ENCODE peak calls at places on chromosomes 4 and X, in ten cellular contexts. N, S, Q, D, V, J, T, H, Y and G are unnamed samples.

GRCh38 chr4:19329077-19329476 is 922.6 kb upstream of the SLIT2 start:
- DNase-seq in N (no peak), S (no peak), Q (no peak), D (no peak), V (no peak), J (no peak), T (no peak), H (no peak), Y (peak), G (no peak)

GRCh38 chr4:89069481-89069880 is 12.5 kb upstream of the FAM13A start:
- DNase-seq in N (no peak), S (no peak), Q (no peak), D (no peak), V (no peak), J (no peak), T (no peak), H (no peak), Y (no peak), G (no peak)

GRCh38 chr4:8290701-8290970 is 21.1 kb downstream of the HTRA3 start:
- DNase-seq in N (peak), S (no peak), Q (no peak), D (no peak), V (no peak), J (no peak), T (no peak), H (no peak), Y (no peak), G (no peak)

GRCh38 chrX:63488546-63489373 is 137.6 kb upstream of the SPIN4 start:
- DNase-seq in N (no peak), S (no peak), Q (no peak), D (no peak), V (no peak), J (no peak), T (no peak), H (no peak), Y (no peak), G (no peak)

GRCh38 chr4:177185151-177185550 is 124.5 kb upstream of the NEIL3 start:
- DNase-seq in N (no peak), S (no peak), Q (no peak), D (peak), V (no peak), J (no peak), T (no peak), H (no peak), Y (peak), G (no peak)

GRCh38 chr4:150082241-150082640 is 4.0 kb downstream of the DCLK2 start:
- DNase-seq in N (no peak), S (no peak), Q (peak), D (no peak), V (no peak), J (no peak), T (peak), H (no peak), Y (no peak), G (no peak)

GRCh38 chr4:67883902-67884301 is at the start of gene TMPRSS11D:
- DNase-seq in N (no peak), S (no peak), Q (no peak), D (no peak), V (no peak), J (no peak), T (no peak), H (no peak), Y (no peak), G (no peak)

GRCh38 chr4:17623451-17624001 is 9.1 kb downstream of the MED28 start:
- DNase-seq in N (no peak), S (no peak), Q (no peak), D (no peak), V (no peak), J (no peak), T (no peak), H (peak), Y (no peak), G (no peak)

GRCh38 chrX:68196939-68197791 is 236.1 kb downstream of the OPHN1 start:
- DNase-seq in N (no peak), S (peak), Q (peak), D (peak), V (peak), J (no peak), T (no peak), H (no peak), Y (peak), G (peak)

GRCh38 chrX:44949125-44949524 is 76.1 kb downstream of the KDM6A start:
- DNase-seq in N (no peak), S (no peak), Q (no peak), D (no peak), V (no peak), J (no peak), T (no peak), H (no peak), Y (no peak), G (no peak)

GRCh38 chrX:5823861-5824260 is 404.8 kb downstream of the NLGN4X start:
- DNase-seq in N (no peak), S (no peak), Q (no peak), D (no peak), V (no peak), J (no peak), T (no peak), H (no peak), Y (no peak), G (no peak)

GRCh38 chrX:154396948-154397887 is 959 bp upstream of the RPL10 start:
- DNase-seq in N (peak), S (no peak), Q (peak), D (peak), V (peak), J (no peak), T (peak), H (peak), Y (peak), G (peak)

GRCh38 chr4:94454405-94454804 is 2.7 kb downstream of the PDLIM5 start:
- DNase-seq in N (no peak), S (no peak), Q (no peak), D (peak), V (peak), J (no peak), T (no peak), H (no peak), Y (peak), G (peak)

GRCh38 chr4:2537011-2537830 is 774 bp downstream of the FAM193A start:
- DNase-seq in N (peak), S (peak), Q (peak), D (peak), V (peak), J (no peak), T (peak), H (peak), Y (peak), G (peak)

GRCh38 chr4:159010563-159011260 is 92.2 kb upstream of the RAPGEF2 start:
- DNase-seq in N (peak), S (no peak), Q (no peak), D (peak), V (peak), J (no peak), T (peak), H (peak), Y (peak), G (no peak)

GRCh38 chr4:26717332-26717731 is 133.4 kb downstream of the TBC1D19 start:
- DNase-seq in N (no peak), S (no peak), Q (no peak), D (peak), V (peak), J (no peak), T (no peak), H (peak), Y (peak), G (no peak)

GRCh38 chr4:38503689-38504395 is 160.2 kb upstream of the KLF3 start:
- DNase-seq in N (no peak), S (no peak), Q (peak), D (no peak), V (no peak), J (no peak), T (no peak), H (no peak), Y (no peak), G (no peak)

GRCh38 chrX:78532363-78532762 is 126.8 kb downstream of the RTL3 start:
- DNase-seq in N (no peak), S (no peak), Q (no peak), D (no peak), V (no peak), J (no peak), T (no peak), H (no peak), Y (no peak), G (no peak)

GRCh38 chr4:14092741-14093140 is 465.2 kb upstream of the BOD1L1 start:
- DNase-seq in N (no peak), S (no peak), Q (no peak), D (no peak), V (no peak), J (no peak), T (no peak), H (no peak), Y (peak), G (no peak)

GRCh38 chr4:25234390-25235367 is 846 bp downstream of the PI4K2B start:
- DNase-seq in N (peak), S (peak), Q (peak), D (peak), V (peak), J (no peak), T (peak), H (peak), Y (peak), G (peak)

GRCh38 chr4:25233194-25233593 is 639 bp upstream of the PI4K2B start:
- DNase-seq in N (no peak), S (no peak), Q (no peak), D (no peak), V (no peak), J (no peak), T (no peak), H (no peak), Y (no peak), G (no peak)

GRCh38 chr4:25233737-25234389 is at the start of gene PI4K2B:
- DNase-seq in N (peak), S (peak), Q (peak), D (peak), V (peak), J (no peak), T (peak), H (peak), Y (peak), G (peak)

GRCh38 chr4:25236971-25237370 is 3.1 kb downstream of the PI4K2B start:
- DNase-seq in N (no peak), S (no peak), Q (no peak), D (no peak), V (no peak), J (no peak), T (no peak), H (no peak), Y (no peak), G (peak)

DNA sequence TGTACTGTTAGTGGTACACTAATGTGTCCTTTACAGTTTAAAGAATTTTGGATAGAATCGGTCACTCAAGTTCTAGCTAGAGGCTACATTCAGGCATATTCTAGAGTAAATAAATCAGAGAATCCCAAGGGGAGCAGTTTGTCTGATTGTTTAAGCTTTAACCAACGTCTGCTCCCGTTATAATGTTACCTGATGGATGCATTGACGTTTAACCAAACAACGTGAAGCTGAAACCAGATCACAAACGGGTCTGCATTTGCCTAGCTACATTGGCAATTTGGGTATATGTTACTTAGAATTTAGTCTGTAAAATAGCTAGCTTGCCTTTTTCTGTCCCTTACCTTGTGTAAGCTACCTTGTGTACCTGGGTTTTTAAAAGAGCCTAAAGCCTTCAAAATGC is 1.6 kb downstream of the PI4K2B start:
- DNase-seq in N (no peak), S (no peak), Q (peak), D (peak), V (peak), J (no peak), T (no peak), H (no peak), Y (no peak), G (no peak)
- H3K4me3 ChIP-seq in N (peak), S (peak), Q (peak), D (peak), V (peak), J (peak), T (peak), H (peak), Y (peak), G (peak)

GRCh38 chr4:24105183-24106039 is 215.6 kb upstream of the PPARGC1A start:
- DNase-seq in N (no peak), S (no peak), Q (no peak), D (peak), V (peak), J (no peak), T (no peak), H (peak), Y (peak), G (peak)
- H3K4me3 ChIP-seq in N (no peak), S (no peak), Q (no peak), D (no peak), V (peak), J (no peak), T (no peak), H (peak), Y (no peak), G (no peak)

GRCh38 chrX:71534773-71535544 is 2.1 kb downstream of the OGT start:
- DNase-seq in N (no peak), S (no peak), Q (no peak), D (no peak), V (peak), J (no peak), T (no peak), H (no peak), Y (no peak), G (no peak)

GRCh38 chrX:71533850-71534515 is 1.1 kb downstream of the OGT start:
- DNase-seq in N (peak), S (peak), Q (peak), D (peak), V (peak), J (no peak), T (peak), H (peak), Y (peak), G (peak)

GRCh38 chrX:71533514-71533849 is 578 bp downstream of the OGT start:
- DNase-seq in N (no peak), S (no peak), Q (peak), D (peak), V (peak), J (no peak), T (no peak), H (no peak), Y (no peak), G (no peak)

GRCh38 chrX:71537743-71538142 is 4.8 kb downstream of the OGT start:
- DNase-seq in N (no peak), S (no peak), Q (no peak), D (no peak), V (no peak), J (no peak), T (no peak), H (no peak), Y (no peak), G (no peak)

GRCh38 chrX:71536285-71536684 is 3.4 kb downstream of the OGT start:
- DNase-seq in N (no peak), S (no peak), Q (no peak), D (peak), V (peak), J (no peak), T (no peak), H (no peak), Y (no peak), G (no peak)
- H3K4me3 ChIP-seq in N (peak), S (peak), Q (peak), D (peak), V (peak), J (peak), T (peak), H (peak), Y (peak), G (no peak)

DNA sequence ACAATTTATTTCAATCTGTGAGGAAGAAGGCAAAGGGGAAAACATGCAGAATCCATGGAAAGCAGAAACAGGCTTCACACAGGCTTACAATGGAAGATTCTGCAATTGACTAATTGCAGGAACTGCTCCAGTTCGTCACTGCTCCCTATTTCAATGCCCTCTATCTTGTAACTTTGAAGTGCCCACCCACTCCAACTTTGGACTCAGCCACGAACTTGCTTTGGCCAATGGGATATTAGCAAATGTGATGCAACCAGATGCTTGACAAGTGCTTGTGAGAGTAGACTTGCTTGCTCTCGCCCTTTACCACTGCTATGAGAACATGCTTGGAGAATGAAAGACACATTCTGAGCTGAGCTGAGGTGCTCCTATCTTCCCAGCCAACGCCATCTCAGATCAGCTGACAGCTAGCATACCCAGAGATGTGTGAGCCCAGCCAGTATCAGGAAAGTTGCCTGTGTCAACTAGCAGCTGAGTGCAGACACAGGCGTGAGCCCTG is 105.7 kb upstream of the PTCHD1 start:
- DNase-seq in N (no peak), S (no peak), Q (no peak), D (no peak), V (no peak), J (no peak), T (no peak), H (no peak), Y (peak), G (no peak)
- H3K4me3 ChIP-seq in N (no peak), S (no peak), Q (no peak), D (no peak), V (no peak), J (peak), T (no peak), H (no peak), Y (no peak), G (no peak)

GRCh38 chrX:49167740-49168108 is 4.0 kb upstream of the PLP2 start:
- DNase-seq in N (no peak), S (no peak), Q (no peak), D (no peak), V (no peak), J (no peak), T (no peak), H (no peak), Y (no peak), G (no peak)
- H3K4me3 ChIP-seq in N (peak), S (peak), Q (peak), D (peak), V (peak), J (no peak), T (peak), H (peak), Y (peak), G (no peak)